ENCODE peak calls at places on chromosomes 7 and 10, in four cellular contexts. One of them, this sample, is unnamed.

GRCh38 chr10:112006831-112007230 is 176.7 kb downstream of the GPAM start:
- DNase-seq in GM20000: no peak
- DNase-seq in memory B cell: no peak
- DNase-seq in ELF-1: peak
- DNase-seq in this sample: no peak

GRCh38 chr7:93889261-93889660 is 1.3 kb downstream of the TFPI2 start:
- DNase-seq in GM20000: no peak
- DNase-seq in memory B cell: no peak
- DNase-seq in ELF-1: no peak
- DNase-seq in this sample: no peak

GRCh38 chr7:28754027-28754426 is 204.1 kb downstream of the TRIL start:
- DNase-seq in GM20000: peak
- DNase-seq in memory B cell: no peak
- DNase-seq in ELF-1: no peak
- DNase-seq in this sample: peak

GRCh38 chr10:67602268-67602950 is 93.6 kb downstream of the CTNNA3 start:
- DNase-seq in GM20000: no peak
- DNase-seq in memory B cell: no peak
- DNase-seq in ELF-1: no peak
- DNase-seq in this sample: no peak

GRCh38 chr7:51011710-51012350 is 229.1 kb upstream of the GRB10 start:
- DNase-seq in GM20000: no peak
- DNase-seq in memory B cell: no peak
- DNase-seq in ELF-1: no peak
- DNase-seq in this sample: no peak

GRCh38 chr10:32961892-32962369 is 3.9 kb upstream of the ITGB1 start:
- DNase-seq in GM20000: no peak
- DNase-seq in memory B cell: no peak
- DNase-seq in ELF-1: peak
- DNase-seq in this sample: peak

GRCh38 chr7:66679633-66679980 is 50.9 kb downstream of the KCTD7 start:
- DNase-seq in GM20000: no peak
- DNase-seq in memory B cell: no peak
- DNase-seq in ELF-1: no peak
- DNase-seq in this sample: no peak

GRCh38 chr10:6669269-6669859 is 89.3 kb upstream of the PRKCQ start:
- DNase-seq in GM20000: peak
- DNase-seq in memory B cell: no peak
- DNase-seq in ELF-1: no peak
- DNase-seq in this sample: peak

GRCh38 chr10:87761892-87762291 is 56.1 kb downstream of the ATAD1 start:
- DNase-seq in GM20000: peak
- DNase-seq in memory B cell: no peak
- DNase-seq in ELF-1: no peak
- DNase-seq in this sample: no peak

GRCh38 chr10:113470372-113471240 is 82.2 kb upstream of the HABP2 start:
- DNase-seq in GM20000: no peak
- DNase-seq in memory B cell: no peak
- DNase-seq in ELF-1: no peak
- DNase-seq in this sample: no peak

GRCh38 chr10:71836594-71836970 is 14.5 kb downstream of the PSAP start:
- DNase-seq in GM20000: no peak
- DNase-seq in memory B cell: no peak
- DNase-seq in ELF-1: no peak
- DNase-seq in this sample: no peak

GRCh38 chr7:138207555-138207971 is 131.3 kb downstream of the AKR1D1 start:
- DNase-seq in GM20000: no peak
- DNase-seq in memory B cell: no peak
- DNase-seq in ELF-1: peak
- DNase-seq in this sample: no peak

GRCh38 chr10:70053896-70054641 is 1.4 kb downstream of the MACROH2A2 start:
- DNase-seq in GM20000: no peak
- DNase-seq in memory B cell: no peak
- DNase-seq in ELF-1: peak
- DNase-seq in this sample: no peak

GRCh38 chr10:73763343-73763742 is 18.5 kb upstream of the CHCHD1 start:
- DNase-seq in GM20000: no peak
- DNase-seq in memory B cell: no peak
- DNase-seq in ELF-1: no peak
- DNase-seq in this sample: no peak

GRCh38 chr10:79066460-79067240 is 2.1 kb upstream of the ZMIZ1 start:
- DNase-seq in GM20000: peak
- DNase-seq in memory B cell: no peak
- DNase-seq in ELF-1: peak
- DNase-seq in this sample: no peak

GRCh38 chr10:96073722-96074121 is 30.3 kb downstream of the CCNJ start:
- DNase-seq in GM20000: no peak
- DNase-seq in memory B cell: no peak
- DNase-seq in ELF-1: no peak
- DNase-seq in this sample: no peak

GRCh38 chr10:46557319-46558140 is 1.1 kb upstream of the GPRIN2 start:
- DNase-seq in GM20000: no peak
- DNase-seq in memory B cell: peak
- DNase-seq in ELF-1: no peak
- DNase-seq in this sample: no peak

GRCh38 chr7:11934766-11935165 is 102.8 kb upstream of the THSD7A start:
- DNase-seq in GM20000: no peak
- DNase-seq in memory B cell: no peak
- DNase-seq in ELF-1: no peak
- DNase-seq in this sample: no peak

GRCh38 chr10:26725837-26726727 is 28.6 kb downstream of the PDSS1 start:
- DNase-seq in GM20000: peak
- DNase-seq in memory B cell: peak
- DNase-seq in ELF-1: no peak
- DNase-seq in this sample: peak

GRCh38 chr10:24910574-24910973 is 41.8 kb downstream of the PRTFDC1 start:
- DNase-seq in GM20000: no peak
- DNase-seq in memory B cell: no peak
- DNase-seq in ELF-1: no peak
- DNase-seq in this sample: no peak

GRCh38 chr7:51263631-51264484 is 52.8 kb downstream of the COBL start:
- DNase-seq in GM20000: no peak
- DNase-seq in memory B cell: no peak
- DNase-seq in ELF-1: no peak
- DNase-seq in this sample: no peak

GRCh38 chr10:119006451-119007210 is 22.9 kb upstream of the NANOS1 start:
- DNase-seq in GM20000: no peak
- DNase-seq in memory B cell: no peak
- DNase-seq in ELF-1: no peak
- DNase-seq in this sample: no peak

GRCh38 chr7:21429786-21430574 is 2.1 kb downstream of the SP4 start:
- DNase-seq in GM20000: no peak
- DNase-seq in memory B cell: no peak
- DNase-seq in ELF-1: peak
- DNase-seq in this sample: no peak

GRCh38 chr10:116113721-116114501 is 159.1 kb downstream of the GFRA1 start:
- DNase-seq in GM20000: no peak
- DNase-seq in memory B cell: no peak
- DNase-seq in ELF-1: no peak
- DNase-seq in this sample: no peak

GRCh38 chr10:21482821-21483220 is 42.7 kb downstream of the SKIDA1 start:
- DNase-seq in GM20000: no peak
- DNase-seq in memory B cell: no peak
- DNase-seq in ELF-1: no peak
- DNase-seq in this sample: no peak

GRCh38 chr7:139777304-139777890 is 401 bp downstream of the HIPK2 start:
- DNase-seq in GM20000: peak
- DNase-seq in memory B cell: peak
- DNase-seq in ELF-1: no peak
- DNase-seq in this sample: no peak

GRCh38 chr7:142685877-142686508 is 63.3 kb upstream of the PRSS1 start:
- DNase-seq in GM20000: no peak
- DNase-seq in memory B cell: no peak
- DNase-seq in ELF-1: no peak
- DNase-seq in this sample: no peak

GRCh38 chr10:15897282-15897681 is 37.0 kb upstream of the MINDY3 start:
- DNase-seq in GM20000: no peak
- DNase-seq in memory B cell: no peak
- DNase-seq in ELF-1: no peak
- DNase-seq in this sample: no peak

GRCh38 chr7:65301007-65301406 is 72.6 kb upstream of the ZNF92 start:
- DNase-seq in GM20000: no peak
- DNase-seq in memory B cell: no peak
- DNase-seq in ELF-1: no peak
- DNase-seq in this sample: no peak

GRCh38 chr10:79162861-79163662 is 94.3 kb downstream of the ZMIZ1 start:
- DNase-seq in GM20000: no peak
- DNase-seq in memory B cell: no peak
- DNase-seq in ELF-1: no peak
- DNase-seq in this sample: no peak

GRCh38 chr7:47552631-47553030 is 29.3 kb downstream of the TNS3 start:
- DNase-seq in GM20000: peak
- DNase-seq in memory B cell: no peak
- DNase-seq in ELF-1: no peak
- DNase-seq in this sample: no peak

This sample was measured in NAMALWA.